ENCODE peak calls at places on chromosomes 3 and 15, in ten cellular contexts. R is germinal center, M is RPMI8226, D is WERI-Rb-1, G is brain microvascular endothelial cell, E is AG08396, U is thoracic aorta, A is fibroblast of the conjunctiva, K is AG04449, X is SW480. F is an unnamed sample.

GRCh38 chr3:8460815-8461482 is 40.7 kb upstream of the LMCD1 start:
- DNase-seq in R (no peak), M (no peak), D (no peak), G (peak; percentile 63), E (peak; percentile 47), U (peak; percentile 53), A (peak; percentile 18), K (peak; percentile 94), X (no peak), F (peak; percentile 90)

GRCh38 chr15:65862682-65863081 is 6.6 kb upstream of the RAB11A start:
- DNase-seq in R (peak; percentile 67), M (peak; percentile 71), D (peak; percentile 71), G (peak; percentile 75), E (peak; percentile 53), U (no peak), A (peak; percentile 30), K (no peak), X (peak; percentile 82), F (peak; percentile 51)

GRCh38 chr3:18153571-18154173 is 271.5 kb downstream of the SATB1 start:
- DNase-seq in R (no peak), M (no peak), D (no peak), G (peak; percentile 79), E (peak; percentile 22), U (no peak), A (peak; percentile 47), K (peak; percentile 31), X (peak; percentile 45), F (peak; percentile 39)

GRCh38 chr3:179732661-179733348 is 80.0 kb downstream of the USP13 start:
- DNase-seq in R (no peak), M (no peak), D (peak; percentile 14), G (no peak), E (no peak), U (no peak), A (no peak), K (no peak), X (peak; percentile 9), F (no peak)

GRCh38 chr3:161069441-161070251 is 35.5 kb downstream of the B3GALNT1 start:
- DNase-seq in R (peak; percentile 69), M (peak; percentile 33), D (no peak), G (peak; percentile 50), E (peak; percentile 27), U (peak; percentile 14), A (peak; percentile 61), K (peak; percentile 33), X (no peak), F (peak; percentile 65)

GRCh38 chr3:120429921-120430361 is 20.9 kb downstream of the FSTL1 start:
- DNase-seq in R (no peak), M (no peak), D (no peak), G (peak; percentile 38), E (no peak), U (no peak), A (no peak), K (no peak), X (no peak), F (no peak)

GRCh38 chr15:93037341-93038063 is 51.5 kb downstream of the RGMA start:
- DNase-seq in R (no peak), M (peak; percentile 72), D (peak; percentile 62), G (peak; percentile 25), E (peak; percentile 58), U (no peak), A (no peak), K (peak; percentile 5), X (peak; percentile 69), F (peak; percentile 33)

GRCh38 chr3:119819806-119820205 is 37.9 kb downstream of the NR1I2 start:
- DNase-seq in R (no peak), M (no peak), D (no peak), G (no peak), E (no peak), U (no peak), A (no peak), K (no peak), X (no peak), F (no peak)

GRCh38 chr3:160163259-160163878 is 61.9 kb upstream of the C3orf80 start:
- DNase-seq in R (peak; percentile 11), M (peak; percentile 17), D (no peak), G (no peak), E (peak; percentile 26), U (no peak), A (no peak), K (no peak), X (peak; percentile 49), F (no peak)

GRCh38 chr3:106809633-106810460 is 567.4 kb upstream of the CCDC54 start:
- DNase-seq in R (no peak), M (peak; percentile 32), D (no peak), G (peak; percentile 19), E (no peak), U (no peak), A (no peak), K (no peak), X (no peak), F (no peak)

GRCh38 chr3:101950985-101951733 is 101.8 kb downstream of the NFKBIZ start:
- DNase-seq in R (no peak), M (no peak), D (no peak), G (no peak), E (no peak), U (no peak), A (no peak), K (no peak), X (no peak), F (no peak)

GRCh38 chr3:151537751-151538150 is 76.9 kb upstream of the IGSF10 start:
- DNase-seq in R (no peak), M (peak; percentile 28), D (no peak), G (no peak), E (no peak), U (no peak), A (no peak), K (no peak), X (no peak), F (peak; percentile 23)

GRCh38 chr3:150480802-150481201 is 65.5 kb downstream of the SERP1 start:
- DNase-seq in R (no peak), M (no peak), D (no peak), G (no peak), E (no peak), U (no peak), A (no peak), K (no peak), X (no peak), F (no peak)

GRCh38 chr3:50644556-50644955 is 27.6 kb downstream of the MAPKAPK3 start:
- DNase-seq in R (no peak), M (no peak), D (no peak), G (no peak), E (no peak), U (no peak), A (no peak), K (no peak), X (no peak), F (no peak)

GRCh38 chr15:62920569-62921502 is 121.7 kb upstream of the TPM1 start:
- DNase-seq in R (no peak), M (no peak), D (no peak), G (peak; percentile 48), E (no peak), U (no peak), A (peak; percentile 56), K (no peak), X (no peak), F (peak; percentile 68)

GRCh38 chr3:43765417-43766030 is 74.8 kb downstream of the ABHD5 start:
- DNase-seq in R (no peak), M (no peak), D (no peak), G (no peak), E (no peak), U (no peak), A (peak; percentile 58), K (no peak), X (no peak), F (peak; percentile 15)

GRCh38 chr3:194204793-194205065 is 68.8 kb downstream of the HES1 start:
- DNase-seq in R (no peak), M (no peak), D (no peak), G (no peak), E (no peak), U (no peak), A (no peak), K (no peak), X (no peak), F (no peak)

GRCh38 chr3:157906627-157907026 is 199.6 kb downstream of the SHOX2 start:
- DNase-seq in R (no peak), M (no peak), D (no peak), G (no peak), E (peak; percentile 23), U (no peak), A (no peak), K (no peak), X (peak; percentile 6), F (no peak)

GRCh38 chr3:184005981-184006507 is 11.6 kb downstream of the ABCC5 start:
- DNase-seq in R (peak; percentile 60), M (peak; percentile 90), D (peak; percentile 75), G (peak; percentile 12), E (peak; percentile 26), U (no peak), A (no peak), K (no peak), X (peak; percentile 95), F (no peak)

GRCh38 chr3:106183762-106184391 is 315.1 kb upstream of the CBLB start:
- DNase-seq in R (no peak), M (no peak), D (no peak), G (peak; percentile 46), E (peak; percentile 26), U (no peak), A (peak; percentile 79), K (peak; percentile 67), X (no peak), F (peak; percentile 57)

GRCh38 chr15:78956937-78957336 is 12.1 kb upstream of the CTSH start:
- DNase-seq in R (no peak), M (no peak), D (no peak), G (no peak), E (no peak), U (no peak), A (no peak), K (no peak), X (no peak), F (no peak)

GRCh38 chr3:171028025-171028778 is 1.7 kb upstream of the SLC2A2 start:
- DNase-seq in R (no peak), M (no peak), D (peak; percentile 78), G (peak; percentile 93), E (peak; percentile 77), U (no peak), A (no peak), K (peak; percentile 72), X (peak; percentile 70), F (peak; percentile 78)

GRCh38 chr3:171679011-171679492 is 131.2 kb downstream of the PLD1 start:
- DNase-seq in R (no peak), M (no peak), D (no peak), G (no peak), E (no peak), U (no peak), A (no peak), K (no peak), X (no peak), F (no peak)

GRCh38 chr15:65303687-65304392 is 637 bp upstream of the RNU5B-1 start:
- DNase-seq in R (no peak), M (peak; percentile 49), D (peak; percentile 45), G (peak; percentile 35), E (peak; percentile 39), U (no peak), A (peak; percentile 42), K (no peak), X (peak; percentile 49), F (no peak)

GRCh38 chr3:159616234-159616825 is 372.3 kb upstream of the IL12A start:
- DNase-seq in R (no peak), M (no peak), D (peak; percentile 44), G (peak; percentile 65), E (peak; percentile 28), U (no peak), A (no peak), K (no peak), X (peak; percentile 45), F (no peak)

GRCh38 chr15:76337739-76338554 is 1.4 kb downstream of the ISL2 start:
- DNase-seq in R (peak; percentile 23), M (peak; percentile 70), D (peak; percentile 22), G (no peak), E (no peak), U (no peak), A (no peak), K (no peak), X (peak; percentile 58), F (no peak)